ENCODE peak calls at places on chromosomes 2 and 18, in eight cellular contexts. U, S, N, Z, Y, W, G and H are unnamed samples. For H3K4me1, the result is how much of the 10 kb centered on the place peaks cover.

GRCh38 chr2:111707700-111708099 is 176.3 kb downstream of the ANAPC1 start:
- DNase-seq in W (no peak), U (peak), G (no peak), S (no peak), N (no peak), Y (no peak), Z (no peak), H (no peak)

GRCh38 chr2:141021109-141021508 is 1109.7 kb downstream of the LRP1B start:
- DNase-seq in Z (no peak), Y (no peak), G (peak), U (no peak), S (no peak), W (no peak), N (no peak), H (no peak)

GRCh38 chr18:55522011-55522410 is 66.0 kb downstream of the TCF4 start:
- DNase-seq in S (no peak), W (no peak), N (peak), Z (peak), U (peak), Y (no peak), G (no peak), H (no peak)

GRCh38 chr18:79396431-79397287 is 929 bp downstream of the NFATC1 start:
- DNase-seq in S (no peak), Z (peak), N (peak), W (peak), U (peak), G (peak), Y (no peak), H (no peak)

GRCh38 chr18:45161850-45162249 is 453.4 kb upstream of the SLC14A2 start:
- DNase-seq in N (no peak), S (no peak), Y (no peak), U (no peak), W (no peak), Z (no peak), G (no peak), H (no peak)

GRCh38 chr2:72012886-72013574 is 134.6 kb downstream of the CYP26B1 start:
- DNase-seq in S (no peak), Z (no peak), Y (no peak), W (no peak), G (no peak), U (peak), N (peak), H (no peak)

GRCh38 chr2:32680937-32681336 is 53.1 kb downstream of the TTC27 start:
- DNase-seq in G (peak), Z (no peak), S (no peak), W (no peak), N (no peak), Y (no peak), U (no peak), H (no peak)

GRCh38 chr2:105934467-105934866 is 189.8 kb downstream of the NCK2 start:
- DNase-seq in Z (no peak), W (no peak), U (no peak), Y (no peak), N (no peak), G (no peak), S (no peak), H (no peak)

GRCh38 chr2:204545861-204546773 is 842 bp downstream of the PARD3B start:
- DNase-seq in Y (no peak), Z (no peak), W (no peak), S (no peak), N (peak), U (peak), G (no peak), H (peak)

GRCh38 chr2:73823916-73824523 is 4.7 kb upstream of the STAMBP start:
- DNase-seq in W (no peak), Y (peak), U (no peak), S (peak), G (peak), Z (no peak), N (peak), H (no peak)

GRCh38 chr2:8515864-8516533 is 165.9 kb upstream of the ID2 start:
- DNase-seq in Y (no peak), W (no peak), G (no peak), N (no peak), Z (no peak), U (no peak), S (no peak), H (no peak)
- H3K4me3 ChIP-seq in Y (no peak), W (no peak), G (no peak), N (no peak), Z (no peak), U (no peak), S (no peak), H (no peak)

DNA sequence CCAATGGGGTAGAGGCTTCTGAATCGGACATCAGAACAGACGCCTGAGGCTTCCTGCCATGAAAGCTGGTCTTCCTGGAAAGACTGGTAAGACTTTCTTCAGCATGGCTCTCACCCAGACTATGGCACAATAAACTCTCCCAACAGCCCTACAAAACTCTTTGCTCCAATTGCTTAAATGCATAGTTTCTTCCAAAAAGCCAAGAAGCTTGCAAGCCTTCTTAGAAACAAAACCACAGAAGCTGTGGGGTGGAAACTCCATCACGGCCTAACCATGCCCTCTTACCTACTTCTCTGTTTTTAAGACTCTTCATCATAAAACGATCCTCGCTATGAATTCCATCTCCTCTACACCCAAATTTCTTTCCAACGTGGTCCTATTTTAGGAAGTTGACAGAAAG is 48.2 kb downstream of the PAX8 start:
- DNase-seq in S (no peak), N (no peak), Z (no peak), G (no peak), W (no peak), U (no peak), Y (no peak), H (no peak)
- H3K27ac ChIP-seq in S (no peak), N (no peak), Z (no peak), G (no peak), W (no peak), U (no peak), Y (no peak), H (no peak)

GRCh38 chr2:38557217-38557616 is 45.5 kb downstream of the HNRNPLL start:
- DNase-seq in U (no peak), Y (no peak), Z (no peak), G (no peak), S (no peak), W (no peak), N (no peak), H (no peak)
- H3K4me1 ChIP-seq in U (under half), Y (under half), Z (under half), G (under half), S (under half), W (under half), N (under half), H (under half)

DNA sequence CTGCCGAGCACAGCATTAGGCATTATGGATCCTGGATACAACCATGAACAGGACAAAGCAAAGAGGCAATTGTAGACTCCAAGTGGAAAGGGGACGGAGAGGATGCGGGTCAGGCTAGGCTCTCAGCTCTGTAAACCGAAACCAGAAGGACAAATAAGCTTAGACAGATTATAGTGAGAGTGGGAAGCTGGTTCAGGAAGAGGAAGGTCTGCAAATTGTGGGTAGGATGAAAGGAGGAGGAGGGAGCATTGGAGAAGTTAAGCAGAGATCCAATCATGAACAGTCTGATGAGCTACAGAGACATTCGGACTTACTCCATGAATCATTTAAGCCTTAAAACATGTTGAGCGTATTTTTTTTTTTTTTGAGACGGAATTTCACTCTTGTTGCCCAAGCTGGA is 3.0 kb downstream of the MSH6 start:
- DNase-seq in N (no peak), S (no peak), Z (no peak), W (no peak), U (no peak), G (no peak), Y (no peak), H (no peak)
- H3K4me3 ChIP-seq in N (no peak), S (no peak), Z (no peak), W (no peak), U (peak), G (no peak), Y (no peak), H (no peak)

DNA sequence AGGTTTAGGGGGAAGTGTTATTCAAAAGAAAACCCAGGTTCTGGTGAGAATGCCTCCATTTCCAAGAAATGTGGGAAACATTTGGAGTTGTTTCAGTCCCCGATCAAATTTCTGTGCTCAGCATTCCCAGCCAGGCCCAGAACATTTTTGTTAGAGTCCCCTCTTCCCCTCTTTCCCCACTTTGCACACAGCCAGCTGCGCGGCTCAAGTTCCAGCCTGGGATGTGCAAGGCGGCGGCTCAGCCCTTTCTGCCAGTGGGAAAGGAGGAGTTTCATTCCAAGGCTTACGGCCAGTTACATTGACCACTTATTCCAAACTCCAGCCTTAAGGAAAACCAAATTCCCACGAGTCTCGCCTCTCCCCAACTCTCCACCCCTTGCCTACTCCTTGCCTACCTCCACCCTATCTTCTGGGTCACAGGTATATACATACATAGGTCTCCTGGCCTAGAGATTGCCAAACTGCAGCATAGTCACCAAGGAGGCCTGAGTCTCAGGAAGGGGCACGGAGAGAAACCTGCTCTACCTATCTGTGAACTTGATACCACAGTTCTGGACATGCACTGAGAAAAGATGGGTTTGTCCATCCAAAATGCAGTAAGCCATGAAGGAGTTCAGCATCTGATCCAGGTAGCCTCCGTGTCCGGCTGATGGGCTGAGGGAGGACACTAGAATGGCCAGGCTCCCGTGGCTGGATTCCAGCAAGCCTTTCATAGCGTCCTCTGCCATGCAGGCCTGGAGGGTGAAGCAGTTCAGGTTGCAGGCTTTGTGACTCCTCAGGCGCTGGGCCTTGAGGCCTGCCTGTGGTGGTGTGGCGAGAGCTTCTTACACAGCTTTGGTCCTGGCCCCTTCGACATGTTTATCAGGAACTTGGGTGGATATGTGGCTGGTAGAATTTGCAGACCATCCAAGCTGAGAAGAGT is 154.5 kb downstream of the ZFP36L2 start:
- DNase-seq in N (no peak), W (peak), U (no peak), G (peak), Y (no peak), Z (peak), S (no peak), H (no peak)
- H3K27ac ChIP-seq in N (peak), W (peak), U (no peak), G (peak), Y (no peak), Z (peak), S (peak), H (no peak)

GRCh38 chr2:151118269-151118668 is 143.4 kb downstream of the RBM43 start:
- DNase-seq in N (no peak), Z (no peak), Y (no peak), S (no peak), U (no peak), W (no peak), G (no peak), H (no peak)

GRCh38 chr2:151119377-151119776 is 142.3 kb downstream of the RBM43 start:
- DNase-seq in W (no peak), G (no peak), Y (no peak), N (no peak), Z (no peak), U (no peak), S (no peak), H (no peak)

GRCh38 chr2:151120016-151120415 is 141.6 kb downstream of the RBM43 start:
- DNase-seq in N (no peak), G (no peak), W (no peak), Z (no peak), U (no peak), Y (no peak), S (no peak), H (no peak)

GRCh38 chr2:151111599-151112278 is 149.9 kb downstream of the RBM43 start:
- DNase-seq in W (no peak), N (no peak), U (peak), S (no peak), G (peak), Y (no peak), Z (no peak), H (no peak)

GRCh38 chr2:151114934-151115333 is 146.7 kb downstream of the RBM43 start:
- DNase-seq in W (no peak), N (no peak), G (no peak), U (no peak), Y (no peak), S (no peak), Z (no peak), H (no peak)
- H3K4me1 ChIP-seq in W (under half), N (under half), G (under half), U (under half), Y (under half), S (under half), Z (under half), H (under half)